ENCODE peak calls at places on chromosomes 1 and 21, in four cellular contexts. P is endothelial cell of umbilical vein, L is PC-9, W is OCI-LY7. T is an unnamed sample.

GRCh38 chr1:201742955-201743805 is 85.8 kb upstream of the IPO9 start:
- DNase-seq in P (no peak), L (no peak), W (no peak), T (no peak)

GRCh38 chr1:115183711-115184259 is 94.5 kb upstream of the TSPAN2 start:
- DNase-seq in P (no peak), L (no peak), W (no peak), T (no peak)

GRCh38 chr1:25952851-25953401 is 44.9 kb downstream of the PAFAH2 start:
- DNase-seq in P (no peak), L (no peak), W (no peak), T (no peak)

GRCh38 chr1:215114154-215114933 is 31.8 kb downstream of the KCNK2 start:
- DNase-seq in P (peak; percentile 92), W (no peak), L (peak; percentile 97), T (peak; percentile 98)

GRCh38 chr1:176699821-176700220 is 236.8 kb downstream of the PAPPA2 start:
- DNase-seq in W (no peak), P (no peak), L (no peak), T (no peak)

GRCh38 chr1:95003433-95003738 is 69.4 kb downstream of the ALG14 start:
- DNase-seq in W (no peak), P (peak; percentile 45), L (no peak), T (no peak)

GRCh38 chr1:81678779-81679178 is 122.0 kb upstream of the ADGRL2 start:
- DNase-seq in W (no peak), P (no peak), L (peak; percentile 89), T (peak; percentile 90)

GRCh38 chr1:34532113-34532512 is 222.7 kb upstream of the GJB5 start:
- DNase-seq in P (no peak), L (no peak), W (no peak), T (no peak)

GRCh38 chr1:181159451-181160151 is 71.1 kb downstream of the IER5 start:
- DNase-seq in W (no peak), P (peak; percentile 78), L (peak; percentile 66), T (peak; percentile 82)

GRCh38 chr1:204108312-204109141 is 35.6 kb downstream of the SOX13 start:
- DNase-seq in L (no peak), P (peak; percentile 89), W (no peak), T (no peak)

GRCh38 chr1:206685256-206685748 is 597 bp downstream of the MAPKAPK2 start:
- DNase-seq in P (peak; percentile 22), W (peak; percentile 54), L (no peak), T (peak; percentile 27)

GRCh38 chr21:46388206-46388880 is 64.4 kb downstream of the PCNT start:
- DNase-seq in L (no peak), P (no peak), W (no peak), T (no peak)

GRCh38 chr21:46385846-46386725 is 62.1 kb downstream of the PCNT start:
- DNase-seq in W (no peak), L (no peak), P (no peak), T (no peak)

GRCh38 chr21:46386726-46387073 is 62.7 kb downstream of the PCNT start:
- DNase-seq in W (no peak), P (no peak), L (no peak), T (no peak)

GRCh38 chr21:46390603-46391545 is 66.9 kb downstream of the PCNT start:
- DNase-seq in P (no peak), W (no peak), L (no peak), T (no peak)

GRCh38 chr21:46388896-46389295 is 64.9 kb downstream of the PCNT start:
- DNase-seq in W (no peak), L (no peak), P (no peak), T (no peak)
- H3K36me3 ChIP-seq in W (peaks cover 82% of the 10 kb centered on the region), L (no peaks in the 10 kb centered on the region), P (peaks cover 28% of the 10 kb centered on the region), T (peaks cover 33% of the 10 kb centered on the region)

GRCh38 chr21:31727181-31727580 is 4.7 kb downstream of the SCAF4 start:
- DNase-seq in P (no peak), W (no peak), L (no peak), T (no peak)
- H4K20me1 ChIP-seq in P (peaks cover 30% of the 10 kb centered on the region), W (peaks cover 58% of the 10 kb centered on the region), L (peaks cover 72% of the 10 kb centered on the region), T (peaks cover 83% of the 10 kb centered on the region)

DNA sequence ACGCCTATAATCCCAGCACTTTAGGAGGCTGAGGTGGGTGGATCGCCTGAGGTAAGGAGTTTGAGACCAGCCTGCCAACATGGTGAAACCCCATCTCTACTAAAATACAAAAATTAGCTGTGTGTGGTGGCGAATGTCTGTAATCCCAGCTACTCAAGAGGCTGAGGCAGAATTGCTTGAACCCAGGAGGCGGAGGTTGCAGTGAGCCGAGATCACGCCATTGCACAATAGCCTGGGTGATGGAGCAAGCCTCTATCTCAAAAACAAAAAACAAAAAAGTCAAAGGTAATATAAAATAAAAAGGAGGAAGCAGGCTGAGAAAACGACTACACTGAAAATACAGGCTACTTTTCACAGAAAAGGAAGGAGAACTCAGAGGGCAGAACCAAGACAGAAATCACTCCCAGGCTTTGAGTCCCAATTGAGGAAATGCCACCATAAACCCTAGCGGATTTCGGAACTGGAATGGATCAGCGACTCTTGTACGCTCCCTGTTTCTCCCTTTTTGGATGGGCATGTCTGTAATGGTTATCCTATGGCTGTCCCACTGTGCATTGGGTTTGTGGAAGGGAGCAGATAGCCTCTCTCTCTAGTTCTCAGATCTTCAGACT is 5.9 kb upstream of the A3GALT2 start:
- DNase-seq in P (no peak), L (no peak), W (no peak), T (no peak)
- H3K36me3 ChIP-seq in P (peaks cover 82% of the 10 kb centered on the region), L (peaks cover 66% of the 10 kb centered on the region), W (peaks cover 75% of the 10 kb centered on the region), T (peaks cover 89% of the 10 kb centered on the region)

GRCh38 chr1:15620155-15620545 is 2.9 kb downstream of the DDI2 start:
- DNase-seq in W (no peak), L (peak; percentile 88), P (peak; percentile 76), T (peak; percentile 84)
- H4K20me1 ChIP-seq in W (peaks cover 12% of the 10 kb centered on the region), L (peaks cover 26% of the 10 kb centered on the region), P (no peaks in the 10 kb centered on the region), T (peaks cover 36% of the 10 kb centered on the region)